ENCODE peak calls at places on chromosome 14, in six cellular contexts. One of them, this sample, is unnamed.
A peak's percentile ranks its signal among the peaks of the same experiment; 100 is the strongest.

GRCh38 chr14:22536853-22537338 is 52.1 kb downstream of the DAD1 start:
- DNase-seq in A549: peak; percentile 81
- DNase-seq in uterus: peak; percentile 93
- DNase-seq in left ventricle myocardium inferior: no peak
- DNase-seq in transverse colon: peak; percentile 48
- DNase-seq in IMR-90: peak; percentile 98
- DNase-seq in this sample: peak; percentile 95

GRCh38 chr14:78848234-78848820 is 678.2 kb downstream of the NRXN3 start:
- DNase-seq in uterus: no peak
- DNase-seq in A549: peak; percentile 54
- DNase-seq in IMR-90: peak; percentile 31
- DNase-seq in transverse colon: peak; percentile 15
- DNase-seq in left ventricle myocardium inferior: no peak
- DNase-seq in this sample: peak; percentile 8

GRCh38 chr14:105439710-105440553 is 20.3 kb downstream of the MTA1 start:
- DNase-seq in uterus: no peak
- DNase-seq in transverse colon: no peak
- DNase-seq in left ventricle myocardium inferior: no peak
- DNase-seq in IMR-90: no peak
- DNase-seq in A549: peak; percentile 45
- DNase-seq in this sample: no peak

GRCh38 chr14:103916636-103917262 is 11.5 kb upstream of the TDRD9 start:
- DNase-seq in A549: no peak
- DNase-seq in transverse colon: no peak
- DNase-seq in left ventricle myocardium inferior: no peak
- DNase-seq in IMR-90: no peak
- DNase-seq in uterus: no peak
- DNase-seq in this sample: no peak

GRCh38 chr14:54805521-54806322 is 96.9 kb downstream of the GCH1 start:
- DNase-seq in IMR-90: peak; percentile 77
- DNase-seq in left ventricle myocardium inferior: peak; percentile 80
- DNase-seq in uterus: peak; percentile 81
- DNase-seq in A549: peak; percentile 82
- DNase-seq in transverse colon: peak; percentile 80
- DNase-seq in this sample: no peak

GRCh38 chr14:28770574-28770973 is 4.0 kb downstream of the FOXG1 start:
- DNase-seq in uterus: no peak
- DNase-seq in left ventricle myocardium inferior: no peak
- DNase-seq in A549: no peak
- DNase-seq in IMR-90: no peak
- DNase-seq in transverse colon: no peak
- DNase-seq in this sample: no peak

GRCh38 chr14:105878125-105878524 is 351.7 kb downstream of the TMEM121 start:
- DNase-seq in left ventricle myocardium inferior: peak; percentile 5
- DNase-seq in A549: no peak
- DNase-seq in transverse colon: no peak
- DNase-seq in uterus: peak; percentile 4
- DNase-seq in IMR-90: no peak
- DNase-seq in this sample: no peak

GRCh38 chr14:55921516-55921915 is 196.7 kb upstream of the PELI2 start:
- DNase-seq in IMR-90: no peak
- DNase-seq in left ventricle myocardium inferior: no peak
- DNase-seq in uterus: no peak
- DNase-seq in A549: no peak
- DNase-seq in transverse colon: no peak
- DNase-seq in this sample: no peak

GRCh38 chr14:35666429-35667043 is 132.6 kb downstream of the INSM2 start:
- DNase-seq in left ventricle myocardium inferior: no peak
- DNase-seq in A549: no peak
- DNase-seq in IMR-90: no peak
- DNase-seq in uterus: no peak
- DNase-seq in transverse colon: no peak
- DNase-seq in this sample: no peak

GRCh38 chr14:92532490-92533163 is 19.0 kb downstream of the RIN3 start:
- DNase-seq in uterus: no peak
- DNase-seq in transverse colon: no peak
- DNase-seq in IMR-90: no peak
- DNase-seq in left ventricle myocardium inferior: no peak
- DNase-seq in A549: no peak
- DNase-seq in this sample: no peak

GRCh38 chr14:104166698-104167097 is 28.3 kb downstream of the KIF26A start:
- DNase-seq in IMR-90: no peak
- DNase-seq in A549: no peak
- DNase-seq in transverse colon: no peak
- DNase-seq in left ventricle myocardium inferior: no peak
- DNase-seq in uterus: no peak
- DNase-seq in this sample: no peak

GRCh38 chr14:56887211-56887610 is 76.9 kb upstream of the OTX2 start:
- DNase-seq in transverse colon: no peak
- DNase-seq in A549: no peak
- DNase-seq in uterus: no peak
- DNase-seq in left ventricle myocardium inferior: no peak
- DNase-seq in IMR-90: no peak
- DNase-seq in this sample: no peak

GRCh38 chr14:102933618-102934231 is 11.3 kb downstream of the AMN start:
- DNase-seq in left ventricle myocardium inferior: no peak
- DNase-seq in uterus: no peak
- DNase-seq in IMR-90: no peak
- DNase-seq in A549: no peak
- DNase-seq in transverse colon: no peak
- DNase-seq in this sample: no peak

GRCh38 chr14:64845878-64846277 is 33.8 kb downstream of the SPTB start:
- DNase-seq in left ventricle myocardium inferior: no peak
- DNase-seq in A549: no peak
- DNase-seq in uterus: no peak
- DNase-seq in IMR-90: peak; percentile 64
- DNase-seq in transverse colon: no peak
- DNase-seq in this sample: peak; percentile 32

GRCh38 chr14:52369305-52369781 is 55.2 kb downstream of the PTGER2 start:
- DNase-seq in transverse colon: no peak
- DNase-seq in IMR-90: peak; percentile 54
- DNase-seq in uterus: no peak
- DNase-seq in A549: no peak
- DNase-seq in left ventricle myocardium inferior: no peak
- DNase-seq in this sample: no peak

GRCh38 chr14:96077983-96078686 is 39.0 kb downstream of the C14orf132 start:
- DNase-seq in A549: no peak
- DNase-seq in transverse colon: no peak
- DNase-seq in left ventricle myocardium inferior: no peak
- DNase-seq in uterus: no peak
- DNase-seq in IMR-90: no peak
- DNase-seq in this sample: peak; percentile 79

DNA sequence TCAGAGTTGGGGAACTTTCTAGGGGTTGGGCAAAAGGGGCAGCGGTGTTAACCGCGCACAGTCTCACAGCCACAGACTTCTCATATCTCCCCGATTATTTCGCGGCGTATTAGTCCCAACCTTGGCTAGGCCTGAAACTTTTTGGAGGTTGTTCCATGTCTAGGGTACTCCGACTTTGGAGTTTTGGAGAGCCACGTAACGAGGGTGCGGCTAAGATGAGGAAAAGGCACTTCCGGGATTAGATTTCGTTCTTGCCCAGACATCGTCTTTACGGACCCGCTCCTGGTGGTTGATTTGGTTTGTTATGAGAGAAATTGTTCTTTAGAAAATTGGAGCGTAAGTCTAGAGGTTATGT is 513 bp downstream of the CCNK start:
- DNase-seq in A549: peak; percentile 39
- DNase-seq in left ventricle myocardium inferior: no peak
- DNase-seq in transverse colon: no peak
- DNase-seq in uterus: no peak
- DNase-seq in IMR-90: peak; percentile 39
- DNase-seq in this sample: peak; percentile 34
- TF ChIP-seq CTCF in A549: no peak
- TF ChIP-seq CTCF in left ventricle myocardium inferior: no peak
- TF ChIP-seq CTCF in transverse colon: no peak
- TF ChIP-seq CTCF in uterus: no peak
- TF ChIP-seq CTCF in IMR-90: no peak
- TF ChIP-seq CTCF in this sample: peak; percentile 4

GRCh38 chr14:24258548-24259265 is 4.3 kb downstream of the TGM1 start:
- DNase-seq in IMR-90: no peak
- DNase-seq in uterus: no peak
- DNase-seq in transverse colon: no peak
- DNase-seq in left ventricle myocardium inferior: no peak
- DNase-seq in A549: no peak
- DNase-seq in this sample: no peak

GRCh38 chr14:24258119-24258518 is 4.9 kb downstream of the TGM1 start:
- DNase-seq in uterus: no peak
- DNase-seq in left ventricle myocardium inferior: no peak
- DNase-seq in transverse colon: no peak
- DNase-seq in A549: no peak
- DNase-seq in IMR-90: no peak
- DNase-seq in this sample: no peak

GRCh38 chr14:24255438-24255837 is 7.5 kb downstream of the TGM1 start:
- DNase-seq in IMR-90: no peak
- DNase-seq in A549: no peak
- DNase-seq in transverse colon: no peak
- DNase-seq in uterus: no peak
- DNase-seq in left ventricle myocardium inferior: no peak
- DNase-seq in this sample: no peak

GRCh38 chr14:24255931-24256696 is 6.9 kb downstream of the TGM1 start:
- DNase-seq in transverse colon: no peak
- DNase-seq in IMR-90: no peak
- DNase-seq in uterus: no peak
- DNase-seq in left ventricle myocardium inferior: no peak
- DNase-seq in A549: no peak
- DNase-seq in this sample: no peak

DNA sequence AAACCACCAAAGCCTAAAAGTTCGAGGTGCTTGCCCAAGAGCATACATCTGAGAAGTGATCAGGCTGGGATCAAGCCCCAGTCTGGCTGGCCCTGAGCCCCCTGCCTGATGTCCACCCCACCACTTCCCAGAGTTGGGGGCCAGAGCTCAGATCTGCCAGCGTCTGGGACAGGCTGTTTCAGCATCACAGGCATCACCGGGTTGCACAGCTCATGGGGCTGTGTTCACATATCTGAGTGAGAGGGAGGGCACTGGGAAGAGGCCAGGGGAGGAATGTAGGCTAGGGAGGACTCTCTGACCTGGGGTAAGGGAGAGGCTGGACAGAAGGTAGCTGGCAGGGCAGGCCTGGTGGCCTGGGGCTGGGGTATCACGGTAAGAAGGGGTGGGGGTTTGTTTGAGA is 6.0 kb downstream of the TGM1 start:
- DNase-seq in transverse colon: no peak
- DNase-seq in IMR-90: no peak
- DNase-seq in A549: no peak
- DNase-seq in left ventricle myocardium inferior: no peak
- DNase-seq in uterus: no peak
- DNase-seq in this sample: no peak
- H3K27ac ChIP-seq in transverse colon: no peak overlapping the region
- H3K27ac ChIP-seq in IMR-90: no peak overlapping the region
- H3K27ac ChIP-seq in A549: no peak overlapping the region
- H3K27ac ChIP-seq in left ventricle myocardium inferior: no peak overlapping the region
- H3K27ac ChIP-seq in uterus: no peak overlapping the region
- H3K27ac ChIP-seq in this sample: no peak overlapping the region

GRCh38 chr14:50040905-50041465 is 75.4 kb downstream of the VCPKMT start:
- DNase-seq in transverse colon: no peak
- DNase-seq in A549: no peak
- DNase-seq in uterus: no peak
- DNase-seq in IMR-90: no peak
- DNase-seq in left ventricle myocardium inferior: no peak
- DNase-seq in this sample: no peak
- H3K4me1 ChIP-seq in transverse colon: peaks cover 40% of the 10 kb centered on the region
- H3K4me1 ChIP-seq in A549: peaks cover 47% of the 10 kb centered on the region
- H3K4me1 ChIP-seq in uterus: peaks cover 6% of the 10 kb centered on the region
- H3K4me1 ChIP-seq in IMR-90: peaks cover 34% of the 10 kb centered on the region
- H3K4me1 ChIP-seq in left ventricle myocardium inferior: peaks cover 32% of the 10 kb centered on the region
- H3K4me1 ChIP-seq in this sample: peaks cover 30% of the 10 kb centered on the region

GRCh38 chr14:69904246-69904645 is 25.0 kb downstream of the SMOC1 start:
- DNase-seq in IMR-90: no peak
- DNase-seq in transverse colon: no peak
- DNase-seq in left ventricle myocardium inferior: no peak
- DNase-seq in A549: no peak
- DNase-seq in uterus: no peak
- DNase-seq in this sample: no peak

GRCh38 chr14:69906201-69906600 is 27.0 kb downstream of the SMOC1 start:
- DNase-seq in A549: no peak
- DNase-seq in IMR-90: no peak
- DNase-seq in left ventricle myocardium inferior: no peak
- DNase-seq in uterus: no peak
- DNase-seq in transverse colon: no peak
- DNase-seq in this sample: no peak

GRCh38 chr14:69896972-69897371 is 17.8 kb downstream of the SMOC1 start:
- DNase-seq in IMR-90: no peak
- DNase-seq in transverse colon: no peak
- DNase-seq in uterus: no peak
- DNase-seq in left ventricle myocardium inferior: no peak
- DNase-seq in A549: no peak
- DNase-seq in this sample: no peak

GRCh38 chr14:69900603-69901002 is 21.4 kb downstream of the SMOC1 start:
- DNase-seq in IMR-90: no peak
- DNase-seq in left ventricle myocardium inferior: no peak
- DNase-seq in transverse colon: no peak
- DNase-seq in uterus: no peak
- DNase-seq in A549: no peak
- DNase-seq in this sample: no peak

DNA sequence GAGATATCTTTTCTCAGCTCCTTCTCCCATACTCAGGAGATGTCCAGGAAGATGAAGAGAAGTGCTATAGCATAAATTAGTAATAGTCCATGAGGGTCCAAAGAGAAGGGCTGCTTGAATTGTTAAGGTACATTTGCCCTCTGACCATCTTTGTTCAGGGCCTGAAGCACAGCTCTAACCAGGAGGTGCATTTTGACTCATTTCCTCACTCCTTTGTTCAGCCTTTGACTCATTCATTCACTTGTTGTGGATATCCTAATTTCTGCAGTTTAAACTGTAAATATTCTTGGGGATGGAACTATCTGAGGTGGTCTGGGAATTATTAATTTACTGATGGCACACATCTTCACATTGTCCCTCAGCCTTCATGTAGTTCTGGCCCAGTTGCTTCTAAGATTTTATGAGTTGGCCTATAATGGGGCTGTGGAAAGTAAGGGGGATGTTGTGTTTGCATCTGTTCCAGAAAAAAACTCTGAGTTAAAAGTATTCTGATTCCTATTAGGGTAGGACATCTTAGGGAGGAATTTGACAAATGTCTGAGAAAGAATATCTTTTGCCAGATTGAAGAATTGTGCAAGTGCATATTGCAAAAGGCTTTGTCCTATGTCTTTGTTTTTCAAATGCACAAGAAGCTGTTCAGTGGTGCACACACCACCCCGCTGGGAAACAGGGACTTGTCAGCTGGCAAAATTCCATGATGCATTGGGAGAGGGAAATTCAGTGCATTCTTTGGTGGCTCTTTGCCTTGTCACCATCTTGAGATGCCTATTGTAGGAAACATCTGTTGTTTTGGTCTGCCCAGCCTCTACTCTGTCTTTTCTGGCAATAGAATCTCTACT is 22.1 kb downstream of the SMOC1 start:
- DNase-seq in A549: no peak
- DNase-seq in transverse colon: no peak
- DNase-seq in left ventricle myocardium inferior: no peak
- DNase-seq in uterus: no peak
- DNase-seq in IMR-90: peak; percentile 52
- DNase-seq in this sample: no peak
- TF ChIP-seq CTCF in A549: no peak
- TF ChIP-seq CTCF in transverse colon: no peak
- TF ChIP-seq CTCF in left ventricle myocardium inferior: no peak
- TF ChIP-seq CTCF in uterus: no peak
- TF ChIP-seq CTCF in IMR-90: no peak
- TF ChIP-seq CTCF in this sample: no peak

GRCh38 chr14:71702799-71703198 is 229.4 kb upstream of the RGS6 start:
- DNase-seq in left ventricle myocardium inferior: no peak
- DNase-seq in IMR-90: no peak
- DNase-seq in A549: no peak
- DNase-seq in transverse colon: no peak
- DNase-seq in uterus: no peak
- DNase-seq in this sample: no peak
- H3K27ac ChIP-seq in left ventricle myocardium inferior: no peak overlapping the region
- H3K27ac ChIP-seq in IMR-90: no peak overlapping the region
- H3K27ac ChIP-seq in A549: no peak overlapping the region
- H3K27ac ChIP-seq in transverse colon: no peak overlapping the region
- H3K27ac ChIP-seq in uterus: peak overlapping the region; percentile 14
- H3K27ac ChIP-seq in this sample: no peak overlapping the region

This sample was measured in foreskin keratinocyte.